ENCODE peak calls at places on chromosomes 13 and 19, in ten cellular contexts. U is H54, R is H1, L is uterus, V is IMR-90, Z is heart left ventricle, P is A549, T is Peyer's patch, O is K562, Y is tibial nerve. D is an unnamed sample.

GRCh38 chr13:37364024-37364423 is 234.5 kb downstream of the POSTN start:
- DNase-seq in U (no peak), R (no peak), L (no peak), V (no peak), Z (no peak), P (no peak), T (no peak), O (no peak), Y (no peak), D (no peak)

GRCh38 chr13:114077938-114078335 is 54.5 kb downstream of the RASA3 start:
- DNase-seq in U (no peak), R (no peak), L (peak), V (peak), Z (peak), P (no peak), T (peak), O (peak), Y (peak), D (no peak)

GRCh38 chr13:40790232-40790631 is 821 bp downstream of the SLC25A15 start:
- DNase-seq in U (no peak), R (no peak), L (no peak), V (no peak), Z (no peak), P (peak), T (no peak), O (no peak), Y (no peak), D (no peak)

GRCh38 chr13:50898338-50898737 is 11.3 kb upstream of the RNASEH2B start:
- DNase-seq in U (no peak), R (no peak), L (no peak), V (no peak), Z (no peak), P (no peak), T (no peak), O (no peak), Y (no peak), D (no peak)

GRCh38 chr19:12331211-12331941 is 2.1 kb downstream of the ZNF563 start:
- DNase-seq in U (no peak), R (no peak), L (no peak), V (no peak), Z (no peak), P (no peak), T (peak), O (no peak), Y (no peak), D (peak)

GRCh38 chr19:34508540-34508939 is 27.0 kb downstream of the WTIP start:
- DNase-seq in U (no peak), R (no peak), L (no peak), V (no peak), Z (no peak), P (no peak), T (no peak), O (peak), Y (no peak), D (no peak)

GRCh38 chr19:29715695-29716581 is 877 bp upstream of the C19orf12 start:
- DNase-seq in U (no peak), R (no peak), L (no peak), V (no peak), Z (no peak), P (no peak), T (peak), O (no peak), Y (no peak), D (peak)

GRCh38 chr13:39751805-39752204 is 96.3 kb downstream of the COG6 start:
- DNase-seq in U (no peak), R (no peak), L (no peak), V (no peak), Z (no peak), P (no peak), T (no peak), O (no peak), Y (no peak), D (no peak)

GRCh38 chr19:38678217-38678890 is 30.9 kb downstream of the ACTN4 start:
- DNase-seq in U (no peak), R (no peak), L (no peak), V (no peak), Z (no peak), P (no peak), T (no peak), O (no peak), Y (no peak), D (peak)

GRCh38 chr19:14826006-14826405 is 9.0 kb downstream of the OR7A5 start:
- DNase-seq in U (no peak), R (no peak), L (no peak), V (no peak), Z (no peak), P (no peak), T (no peak), O (no peak), Y (no peak), D (no peak)

GRCh38 chr13:29925457-29925856 is 75.0 kb upstream of the UBL3 start:
- DNase-seq in U (no peak), R (no peak), L (peak), V (peak), Z (no peak), P (peak), T (peak), O (no peak), Y (peak), D (no peak)

GRCh38 chr19:13302521-13303270 is 152.5 kb downstream of the IER2 start:
- DNase-seq in U (no peak), R (no peak), L (no peak), V (no peak), Z (no peak), P (no peak), T (no peak), O (no peak), Y (no peak), D (no peak)

GRCh38 chr19:2154587-2155075 is 3.3 kb upstream of the AP3D1 start:
- DNase-seq in U (no peak), R (no peak), L (no peak), V (peak), Z (no peak), P (no peak), T (peak), O (no peak), Y (no peak), D (no peak)

GRCh38 chr13:111958612-111959395 is 108.1 kb upstream of the SOX1 start:
- DNase-seq in U (no peak), R (no peak), L (no peak), V (no peak), Z (no peak), P (no peak), T (no peak), O (no peak), Y (no peak), D (no peak)

GRCh38 chr19:17049711-17050280 is 23.2 kb upstream of the CPAMD8 start:
- DNase-seq in U (peak), R (no peak), L (peak), V (peak), Z (no peak), P (no peak), T (no peak), O (no peak), Y (no peak), D (no peak)

GRCh38 chr19:31317542-31317941 is 31.7 kb downstream of the TSHZ3 start:
- DNase-seq in U (no peak), R (no peak), L (no peak), V (no peak), Z (no peak), P (no peak), T (no peak), O (no peak), Y (no peak), D (no peak)

GRCh38 chr13:28099396-28100148 is 804 bp downstream of the FLT3 start:
- DNase-seq in U (no peak), R (no peak), L (no peak), V (no peak), Z (no peak), P (no peak), T (no peak), O (no peak), Y (no peak), D (no peak)

GRCh38 chr13:28097503-28097902 is 2.9 kb downstream of the FLT3 start:
- DNase-seq in U (no peak), R (no peak), L (no peak), V (no peak), Z (no peak), P (no peak), T (no peak), O (no peak), Y (no peak), D (no peak)

GRCh38 chr13:28100149-28101121 is at the start of gene FLT3:
- DNase-seq in U (no peak), R (peak), L (no peak), V (peak), Z (peak), P (peak), T (peak), O (peak), Y (no peak), D (peak)
- TF ChIP-seq POLR2A in U (no peak), R (no peak), L (no peak), V (no peak), Z (no peak), P (no peak), T (no peak), O (no peak), Y (no peak), D (no peak)

GRCh38 chr13:33150662-33151061 is 134.4 kb downstream of the KL start:
- DNase-seq in U (no peak), R (no peak), L (no peak), V (no peak), Z (no peak), P (no peak), T (no peak), O (no peak), Y (no peak), D (no peak)

GRCh38 chr13:33152389-33152788 is 133.2 kb downstream of the STARD13 start:
- DNase-seq in U (no peak), R (no peak), L (no peak), V (no peak), Z (no peak), P (no peak), T (no peak), O (no peak), Y (no peak), D (no peak)

GRCh38 chr13:33154911-33155310 is 130.6 kb downstream of the STARD13 start:
- DNase-seq in U (no peak), R (no peak), L (no peak), V (no peak), Z (no peak), P (no peak), T (no peak), O (no peak), Y (no peak), D (no peak)

GRCh38 chr13:33150146-33150545 is 133.9 kb downstream of the KL start:
- DNase-seq in U (no peak), R (no peak), L (no peak), V (peak), Z (no peak), P (no peak), T (no peak), O (no peak), Y (no peak), D (no peak)

GRCh38 chr13:33153421-33154381 is 131.9 kb downstream of the STARD13 start:
- DNase-seq in U (no peak), R (no peak), L (no peak), V (peak), Z (peak), P (no peak), T (peak), O (no peak), Y (no peak), D (no peak)
- TF ChIP-seq POLR2A in U (no peak), R (no peak), L (no peak), V (no peak), Z (no peak), P (no peak), T (no peak), O (no peak), Y (no peak), D (no peak)

GRCh38 chr19:46786236-46787039 is 2.0 kb downstream of the SLC1A5 start:
- DNase-seq in U (peak), R (no peak), L (peak), V (peak), Z (peak), P (peak), T (peak), O (peak), Y (peak), D (peak)
- TF ChIP-seq POLR2A in U (no peak), R (no peak), L (no peak), V (no peak), Z (no peak), P (no peak), T (peak), O (peak), Y (no peak), D (peak)

GRCh38 chr19:19171821-19172532 is 1.9 kb upstream of the MEF2B start:
- DNase-seq in U (no peak), R (no peak), L (no peak), V (peak), Z (no peak), P (no peak), T (no peak), O (peak), Y (no peak), D (peak)

GRCh38 chr19:19169236-19170052 is 619 bp downstream of the MEF2B start:
- DNase-seq in U (no peak), R (no peak), L (no peak), V (no peak), Z (no peak), P (no peak), T (no peak), O (no peak), Y (no peak), D (no peak)

GRCh38 chr19:19167612-19168011 is 2.5 kb downstream of the MEF2B start:
- DNase-seq in U (no peak), R (no peak), L (no peak), V (no peak), Z (no peak), P (no peak), T (no peak), O (no peak), Y (no peak), D (no peak)

GRCh38 chr19:19171110-19171672 is 1.1 kb upstream of the MEF2B start:
- DNase-seq in U (no peak), R (no peak), L (no peak), V (no peak), Z (no peak), P (no peak), T (no peak), O (no peak), Y (no peak), D (no peak)

GRCh38 chr19:19170053-19170945 is at the start of gene MEF2B:
- DNase-seq in U (no peak), R (peak), L (peak), V (peak), Z (peak), P (no peak), T (peak), O (peak), Y (peak), D (peak)
- TF ChIP-seq POLR2A in U (no peak), R (no peak), L (no peak), V (no peak), Z (no peak), P (no peak), T (no peak), O (peak), Y (no peak), D (no peak)

D was measured in erythroblast.